ENCODE peak calls at places on chromosome 22, in four cellular contexts. V is AG04450, H is A549, W is MCF 10A. N is an unnamed sample.

GRCh38 chr22:37409557-37409956 is 17.7 kb downstream of the ELFN2 start:
- DNase-seq in V (no peak), H (no peak), W (no peak), N (no peak)

GRCh38 chr22:26426924-26427323 is 2.1 kb upstream of the ASPHD2 start:
- DNase-seq in V (no peak), H (no peak), W (no peak), N (no peak)

GRCh38 chr22:50610041-50610451 is 9.5 kb downstream of the MAPK8IP2 start:
- DNase-seq in V (no peak), H (no peak), W (no peak), N (no peak)

GRCh38 chr22:26568207-26568706 is 21.7 kb downstream of the TPST2 start:
- DNase-seq in V (no peak), H (no peak), W (peak), N (no peak)

GRCh38 chr22:27474711-27475547 is 326.6 kb downstream of the MN1 start:
- DNase-seq in V (peak), H (peak), W (peak), N (peak)

GRCh38 chr22:39138357-39138997 is 14.0 kb downstream of the CBX7 start:
- DNase-seq in V (no peak), H (no peak), W (no peak), N (no peak)

GRCh38 chr22:33325232-33326004 is 267.2 kb upstream of the SYN3 start:
- DNase-seq in V (no peak), H (no peak), W (no peak), N (no peak)

GRCh38 chr22:41353862-41354575 is 27.7 kb upstream of the TEF start:
- DNase-seq in V (no peak), H (no peak), W (no peak), N (no peak)

GRCh38 chr22:46286941-46287872 is 9.5 kb upstream of the GTSE1 start:
- DNase-seq in V (no peak), H (no peak), W (no peak), N (no peak)

GRCh38 chr22:26713823-26714449 is 56.5 kb downstream of the MIAT start:
- DNase-seq in V (no peak), H (no peak), W (no peak), N (no peak)

GRCh38 chr22:27212617-27213177 is 555.3 kb downstream of the MIAT start:
- DNase-seq in V (peak), H (peak), W (peak), N (no peak)

GRCh38 chr22:50326959-50327710 is at the start of gene DENND6B:
- DNase-seq in V (peak), H (peak), W (peak), N (peak)

GRCh38 chr22:23609983-23610781 is 21.9 kb downstream of the DRICH1 start:
- DNase-seq in V (no peak), H (no peak), W (no peak), N (no peak)

GRCh38 chr22:49086606-49087157 is 741.0 kb downstream of the BRD1 start:
- DNase-seq in V (no peak), H (no peak), W (no peak), N (no peak)

GRCh38 chr22:48475661-48476345 is 1351.9 kb downstream of the BRD1 start:
- DNase-seq in V (no peak), H (no peak), W (no peak), N (no peak)

GRCh38 chr22:38310518-38311330 is 6.5 kb downstream of the CSNK1E start:
- DNase-seq in V (no peak), H (no peak), W (no peak), N (no peak)

GRCh38 chr22:24744638-24745037 is 29.9 kb downstream of the PIWIL3 start:
- DNase-seq in V (no peak), H (no peak), W (no peak), N (no peak)

GRCh38 chr22:39607093-39607492 is 36.5 kb downstream of the CACNA1I start:
- DNase-seq in V (no peak), H (no peak), W (no peak), N (no peak)

GRCh38 chr22:36366291-36366708 is 21.5 kb downstream of the MYH9 start:
- DNase-seq in V (no peak), H (no peak), W (no peak), N (no peak)

GRCh38 chr22:41052661-41053490 is 39.5 kb upstream of the EP300 start:
- DNase-seq in V (peak), H (no peak), W (no peak), N (no peak)

GRCh38 chr22:24950272-24950902 is 2.1 kb upstream of the KIAA1671 start:
- DNase-seq in V (no peak), H (no peak), W (peak), N (no peak)

GRCh38 chr22:37187552-37187890 is 526 bp downstream of the C1QTNF6 start:
- DNase-seq in V (no peak), H (no peak), W (no peak), N (no peak)

GRCh38 chr22:39177456-39177775 is 24.9 kb upstream of the CBX7 start:
- DNase-seq in V (no peak), H (no peak), W (no peak), N (no peak)

GRCh38 chr22:35349704-35350538 is 31.0 kb upstream of the HMOX1 start:
- DNase-seq in V (no peak), H (no peak), W (no peak), N (no peak)

GRCh38 chr22:46828323-46829139 is 66.1 kb downstream of the TBC1D22A start:
- DNase-seq in V (no peak), H (no peak), W (no peak), N (no peak)

GRCh38 chr22:37169412-37169811 is 18.6 kb downstream of the C1QTNF6 start:
- DNase-seq in V (no peak), H (no peak), W (no peak), N (no peak)

GRCh38 chr22:44924098-44924497 is 85.7 kb downstream of the PHF21B start:
- DNase-seq in V (no peak), H (no peak), W (no peak), N (no peak)

GRCh38 chr22:27972732-27973698 is 54.0 kb upstream of the PITPNB start:
- DNase-seq in V (no peak), H (no peak), W (no peak), N (no peak)

GRCh38 chr22:39360674-39361413 is 11.1 kb downstream of the SYNGR1 start:
- DNase-seq in V (no peak), H (no peak), W (peak), N (no peak)

GRCh38 chr22:45709004-45709739 is 37.5 kb downstream of the ATXN10 start:
- DNase-seq in V (no peak), H (peak), W (peak), N (no peak)

GRCh38 chr22:22552630-22553029 is 6.4 kb downstream of the PRAME start:
- DNase-seq in V (no peak), H (no peak), W (no peak), N (no peak)
- TF ChIP-seq CTCF in V (no peak), H (no peak), W (no peak), N (no peak)

DNA sequence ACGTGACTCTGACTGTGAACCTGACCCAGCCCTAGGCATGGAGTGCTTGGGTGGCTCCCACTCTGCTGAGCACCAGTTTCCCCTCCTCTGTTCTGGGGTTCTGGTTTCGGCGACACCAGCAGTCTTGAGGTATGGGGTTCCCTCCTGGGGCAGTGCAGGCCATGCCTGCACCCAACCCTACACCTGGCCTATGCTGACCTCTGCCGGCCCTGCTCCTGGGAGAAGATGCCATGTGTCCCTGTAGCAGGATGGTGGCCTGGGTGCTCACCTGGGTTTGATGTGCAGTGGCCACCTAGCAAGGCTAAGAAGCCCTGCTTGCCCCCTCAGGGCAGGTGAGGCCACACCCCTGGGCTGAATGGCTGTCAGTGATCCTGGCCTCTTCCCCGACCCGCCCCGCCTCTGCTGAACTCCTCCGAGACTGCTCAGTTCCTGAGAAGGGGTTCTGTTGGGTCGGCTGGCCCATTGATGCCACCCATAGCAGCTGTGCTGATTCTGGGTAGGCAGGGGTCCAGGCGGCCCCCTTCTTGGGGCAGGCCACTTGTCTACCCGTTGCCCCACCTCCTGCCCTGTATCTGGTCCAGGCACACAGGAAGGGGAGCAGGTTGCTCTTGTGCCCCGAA is 2.4 kb downstream of the ZDHHC8 start:
- DNase-seq in V (no peak), H (no peak), W (no peak), N (no peak)
- TF ChIP-seq CTCF in V (no peak), H (no peak), W (no peak), N (no peak)

GRCh38 chr22:29998627-29999026 is 81.6 kb upstream of the HORMAD2 start:
- DNase-seq in V (no peak), H (no peak), W (no peak), N (no peak)
- TF ChIP-seq CTCF in V (peak), H (no peak), W (no peak), N (no peak)

GRCh38 chr22:43475549-43476076 is 63.8 kb downstream of the MPPED1 start:
- DNase-seq in V (no peak), H (no peak), W (no peak), N (no peak)

GRCh38 chr22:43476751-43477150 is 64.9 kb downstream of the MPPED1 start:
- DNase-seq in V (no peak), H (no peak), W (no peak), N (no peak)

GRCh38 chr22:43477966-43478365 is 66.2 kb downstream of the MPPED1 start:
- DNase-seq in V (no peak), H (no peak), W (no peak), N (no peak)

GRCh38 chr22:43477151-43477725 is 65.4 kb downstream of the MPPED1 start:
- DNase-seq in V (no peak), H (no peak), W (no peak), N (no peak)

GRCh38 chr22:43476341-43476740 is 64.5 kb downstream of the MPPED1 start:
- DNase-seq in V (no peak), H (peak), W (no peak), N (no peak)
- TF ChIP-seq CTCF in V (no peak), H (no peak), W (no peak), N (no peak)